ENCODE peak calls at places on chromosomes 2 and 18, in six cellular contexts. F, Y, O, Q, T and G are unnamed samples.

GRCh38 chr2:112839407-112840067 is 3.0 kb upstream of the IL1B start:
- DNase-seq in F (no peak), Y (peak; percentile 34), O (no peak), Q (no peak), T (no peak), G (no peak)

GRCh38 chr2:204483497-204484164 is 61.6 kb upstream of the PARD3B start:
- DNase-seq in F (no peak), Y (no peak), O (peak; percentile 16), Q (peak; percentile 7), T (no peak), G (no peak)

GRCh38 chr2:12340164-12340563 is 376.6 kb upstream of the TRIB2 start:
- DNase-seq in F (no peak), Y (no peak), O (no peak), Q (no peak), T (no peak), G (no peak)

GRCh38 chr18:61891874-61892273 is 933 bp downstream of the RNF152 start:
- DNase-seq in F (no peak), Y (no peak), O (no peak), Q (no peak), T (no peak), G (no peak)

GRCh38 chr18:68244786-68245185 is 470.1 kb downstream of the TMX3 start:
- DNase-seq in F (no peak), Y (no peak), O (no peak), Q (no peak), T (no peak), G (no peak)

GRCh38 chr18:48663931-48664847 is 125.4 kb downstream of the CTIF start:
- DNase-seq in F (peak; percentile 75), Y (peak; percentile 63), O (peak; percentile 42), Q (peak; percentile 59), T (peak; percentile 73), G (no peak)

GRCh38 chr2:11224887-11225286 is 69.6 kb downstream of the SLC66A3 start:
- DNase-seq in F (no peak), Y (peak; percentile 11), O (no peak), Q (no peak), T (no peak), G (no peak)

GRCh38 chr2:200618590-200619021 is 32.8 kb downstream of the AOX1 start:
- DNase-seq in F (no peak), Y (peak; percentile 61), O (no peak), Q (peak; percentile 11), T (no peak), G (no peak)

GRCh38 chr2:169361706-169362345 is 508 bp downstream of the LRP2 start:
- DNase-seq in F (no peak), Y (no peak), O (no peak), Q (no peak), T (no peak), G (no peak)

GRCh38 chr2:40400336-40400953 is 51.4 kb downstream of the SLC8A1 start:
- DNase-seq in F (no peak), Y (no peak), O (no peak), Q (no peak), T (no peak), G (no peak)

GRCh38 chr18:8987250-8987649 is 115.2 kb upstream of the NDUFV2 start:
- DNase-seq in F (no peak), Y (no peak), O (no peak), Q (no peak), T (no peak), G (no peak)

GRCh38 chr2:192398236-192398635 is 203.5 kb upstream of the TMEFF2 start:
- DNase-seq in F (no peak), Y (no peak), O (no peak), Q (no peak), T (no peak), G (no peak)

GRCh38 chr2:22885245-22885644 is 499.7 kb upstream of the KLHL29 start:
- DNase-seq in F (no peak), Y (no peak), O (no peak), Q (no peak), T (no peak), G (no peak)

GRCh38 chr18:35703043-35703688 is 121.6 kb downstream of the GALNT1 start:
- DNase-seq in F (no peak), Y (no peak), O (peak; percentile 94), Q (no peak), T (no peak), G (no peak)

GRCh38 chr18:9701604-9702324 is 6.3 kb upstream of the RAB31 start:
- DNase-seq in F (no peak), Y (peak; percentile 48), O (no peak), Q (no peak), T (no peak), G (no peak)

GRCh38 chr2:66982766-66983165 is 414.4 kb upstream of the ETAA1 start:
- DNase-seq in F (no peak), Y (no peak), O (no peak), Q (no peak), T (no peak), G (no peak)

GRCh38 chr2:158153270-158154015 is 51.8 kb downstream of the UPP2 start:
- DNase-seq in F (no peak), Y (no peak), O (no peak), Q (no peak), T (no peak), G (no peak)

GRCh38 chr2:49616800-49617199 is 462.5 kb upstream of the FSHR start:
- DNase-seq in F (no peak), Y (peak; percentile 2), O (peak; percentile 30), Q (no peak), T (no peak), G (peak; percentile 20)

GRCh38 chr18:80171190-80171872 is 62.3 kb downstream of the ADNP2 start:
- DNase-seq in F (peak; percentile 50), Y (peak; percentile 43), O (no peak), Q (peak; percentile 30), T (peak; percentile 75), G (no peak)

GRCh38 chr18:26908906-26909305 is 43.4 kb upstream of the AQP4 start:
- DNase-seq in F (no peak), Y (no peak), O (no peak), Q (no peak), T (no peak), G (no peak)

GRCh38 chr2:112923237-112923966 is 12.4 kb downstream of the IL37 start:
- DNase-seq in F (no peak), Y (no peak), O (no peak), Q (no peak), T (no peak), G (no peak)

GRCh38 chr2:174778479-174778962 is 14.2 kb upstream of the CHRNA1 start:
- DNase-seq in F (peak; percentile 48), Y (peak; percentile 39), O (peak; percentile 55), Q (no peak), T (no peak), G (no peak)

GRCh38 chr18:22088976-22089375 is 80.4 kb upstream of the GATA6 start:
- DNase-seq in F (no peak), Y (no peak), O (no peak), Q (no peak), T (no peak), G (no peak)

GRCh38 chr18:55318864-55319516 is 269.0 kb downstream of the TCF4 start:
- DNase-seq in F (no peak), Y (no peak), O (no peak), Q (no peak), T (no peak), G (no peak)

GRCh38 chr2:191010887-191011885 is 2.8 kb downstream of the STAT1 start:
- DNase-seq in F (no peak), Y (no peak), O (no peak), Q (no peak), T (no peak), G (no peak)
- TF ChIP-seq POLR2AphosphoS5 in F (no peak), Y (no peak), O (no peak), Q (no peak), T (peak; percentile 93), G (no peak)

DNA sequence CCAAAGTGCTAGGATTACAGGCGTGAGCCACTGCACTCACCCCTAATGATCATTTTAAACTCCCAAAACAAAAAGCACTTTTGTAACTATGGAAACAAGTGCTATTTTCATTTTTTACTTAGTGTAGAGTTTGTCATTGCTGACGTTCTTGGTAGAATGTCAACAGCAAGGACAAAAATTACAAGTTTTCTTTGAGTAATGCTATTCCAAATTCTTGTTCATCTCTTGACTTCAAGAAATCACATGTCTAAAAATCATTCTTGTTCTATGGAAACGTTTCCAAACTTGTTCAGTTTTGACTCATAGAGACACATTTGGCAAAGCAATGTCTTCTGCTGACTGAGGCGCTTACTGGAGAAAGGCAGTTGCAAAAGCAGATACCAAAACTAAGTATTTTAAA is 82.6 kb downstream of the MBP start:
- DNase-seq in F (no peak), Y (no peak), O (no peak), Q (no peak), T (no peak), G (no peak)
- TF ChIP-seq POLR2AphosphoS5 in F (no peak), Y (no peak), O (no peak), Q (no peak), T (no peak), G (no peak)

GRCh38 chr2:105328281-105329196 is 996 bp downstream of the TGFBRAP1 start:
- DNase-seq in F (peak; percentile 40), Y (peak; percentile 39), O (peak; percentile 39), Q (peak; percentile 15), T (no peak), G (no peak)
- TF ChIP-seq POLR2AphosphoS5 in F (no peak), Y (no peak), O (peak; percentile 36), Q (no peak), T (no peak), G (no peak)

GRCh38 chr2:231433990-231434389 is 30.3 kb downstream of the NCL start:
- DNase-seq in F (no peak), Y (no peak), O (no peak), Q (no peak), T (no peak), G (no peak)

GRCh38 chr2:231429152-231429551 is 33.6 kb downstream of the B3GNT7 start:
- DNase-seq in F (no peak), Y (no peak), O (no peak), Q (no peak), T (no peak), G (no peak)

GRCh38 chr2:231429916-231430315 is 34.4 kb downstream of the NCL start:
- DNase-seq in F (no peak), Y (no peak), O (no peak), Q (no peak), T (no peak), G (no peak)

GRCh38 chr2:231427116-231427515 is 31.6 kb downstream of the B3GNT7 start:
- DNase-seq in F (no peak), Y (no peak), O (no peak), Q (no peak), T (no peak), G (no peak)

DNA sequence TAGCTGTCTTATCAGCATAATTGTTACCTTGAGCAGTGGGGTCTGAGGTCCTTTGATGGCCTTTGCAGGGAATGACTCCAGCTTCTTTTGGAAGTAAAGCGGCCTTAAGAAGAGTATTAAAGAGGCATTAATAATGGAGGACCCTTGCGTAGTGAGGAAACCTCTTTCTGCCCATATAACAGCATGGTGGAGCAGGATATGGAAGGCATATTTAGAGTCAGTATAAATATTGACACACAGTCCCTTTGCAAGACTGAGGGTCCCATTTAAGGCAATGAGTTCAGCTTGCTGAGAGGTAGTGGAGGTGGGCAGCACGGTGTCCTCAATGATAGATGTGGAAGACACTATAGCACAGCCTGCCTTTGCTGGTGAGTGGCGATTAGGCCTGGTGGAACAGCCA is 32.7 kb downstream of the NCL start:
- DNase-seq in F (no peak), Y (no peak), O (no peak), Q (no peak), T (no peak), G (no peak)
- TF ChIP-seq POLR2AphosphoS5 in F (no peak), Y (no peak), O (no peak), Q (no peak), T (no peak), G (no peak)